ENCODE peak calls at places on chromosomes 13 and 19, in seven cellular contexts. F is nephron progenitor cell, G is NCI-H1092, I is retina, M is AG10803, S is GM12891, J is substantia nigra. Z is an unnamed sample.

GRCh38 chr19:4972509-4973230 is 3.8 kb downstream of the KDM4B start:
- DNase-seq in F (no peak), G (no peak), I (no peak), M (peak; percentile 69), S (no peak), J (no peak), Z (peak; percentile 78)

GRCh38 chr19:44176590-44176989 is 11.7 kb downstream of the ZNF226 start:
- DNase-seq in F (no peak), G (no peak), I (no peak), M (no peak), S (no peak), J (no peak), Z (no peak)

GRCh38 chr19:17109962-17110598 is 34.5 kb downstream of the MYO9B start:
- DNase-seq in F (no peak), G (no peak), I (no peak), M (no peak), S (peak; percentile 74), J (no peak), Z (no peak)

GRCh38 chr13:25281937-25282332 is 5.4 kb downstream of the MTMR6 start:
- DNase-seq in F (no peak), G (no peak), I (no peak), M (no peak), S (no peak), J (no peak), Z (no peak)

GRCh38 chr19:40379446-40380198 is 10.4 kb downstream of the HIPK4 start:
- DNase-seq in F (no peak), G (no peak), I (no peak), M (no peak), S (no peak), J (no peak), Z (no peak)

GRCh38 chr19:17681505-17682125 is 6.5 kb downstream of the UNC13A start:
- DNase-seq in F (peak; percentile 89), G (no peak), I (peak; percentile 61), M (peak; percentile 25), S (no peak), J (no peak), Z (peak; percentile 21)

GRCh38 chr19:40521276-40521675 is 54.5 kb downstream of the SPTBN4 start:
- DNase-seq in F (no peak), G (no peak), I (no peak), M (peak; percentile 43), S (no peak), J (no peak), Z (no peak)

GRCh38 chr19:10214784-10215183 is 16.3 kb downstream of the S1PR2 start:
- DNase-seq in F (no peak), G (no peak), I (no peak), M (peak; percentile 76), S (no peak), J (no peak), Z (peak; percentile 82)

GRCh38 chr19:33460221-33460908 is 61.2 kb downstream of the PEPD start:
- DNase-seq in F (no peak), G (no peak), I (no peak), M (no peak), S (no peak), J (no peak), Z (no peak)

GRCh38 chr19:31049431-31049830 is 299.8 kb downstream of the TSHZ3 start:
- DNase-seq in F (no peak), G (no peak), I (no peak), M (no peak), S (no peak), J (no peak), Z (no peak)

GRCh38 chr13:94902722-94903407 is 190.5 kb upstream of the SOX21 start:
- DNase-seq in F (no peak), G (no peak), I (no peak), M (no peak), S (no peak), J (no peak), Z (no peak)

GRCh38 chr13:90015565-90016507 is 1331.7 kb upstream of the MIR17HG start:
- DNase-seq in F (no peak), G (no peak), I (no peak), M (no peak), S (no peak), J (no peak), Z (no peak)

GRCh38 chr13:112911883-112912282 is 57.1 kb upstream of the MCF2L start:
- DNase-seq in F (no peak), G (no peak), I (no peak), M (no peak), S (no peak), J (no peak), Z (no peak)

GRCh38 chr13:67466569-67466968 is 236.4 kb upstream of the PCDH9 start:
- DNase-seq in F (no peak), G (no peak), I (no peak), M (no peak), S (no peak), J (no peak), Z (no peak)

GRCh38 chr13:60143775-60144174 is 20.0 kb downstream of the DIAPH3 start:
- DNase-seq in F (no peak), G (no peak), I (no peak), M (no peak), S (no peak), J (no peak), Z (no peak)